ENCODE peak calls at places on chromosomes 1 and 21, in four cellular contexts. One of them, this sample, is unnamed.
A peak's percentile ranks its signal among the peaks of the same experiment; 100 is the strongest.

GRCh38 chr1:232038704-232039103 is 412.1 kb downstream of the DISC1 start:
- DNase-seq in K562: no peak
- DNase-seq in HepG2: no peak
- DNase-seq in WTC11: no peak
- DNase-seq in this sample: no peak

GRCh38 chr1:29655945-29656866 is 419.9 kb downstream of the PTPRU start:
- DNase-seq in HepG2: no peak
- DNase-seq in WTC11: peak; percentile 64
- DNase-seq in K562: peak; percentile 35
- DNase-seq in this sample: peak; percentile 53

GRCh38 chr1:206111528-206111927 is 5.7 kb downstream of the AVPR1B start:
- DNase-seq in WTC11: no peak
- DNase-seq in HepG2: no peak
- DNase-seq in K562: no peak
- DNase-seq in this sample: no peak

GRCh38 chr1:7289694-7290093 is 481.4 kb upstream of the VAMP3 start:
- DNase-seq in WTC11: no peak
- DNase-seq in HepG2: no peak
- DNase-seq in K562: no peak
- DNase-seq in this sample: no peak

GRCh38 chr1:118563969-118564951 is 379.2 kb upstream of the SPAG17 start:
- DNase-seq in WTC11: no peak
- DNase-seq in K562: no peak
- DNase-seq in HepG2: no peak
- DNase-seq in this sample: no peak

GRCh38 chr1:52876843-52877242 is 34.3 kb downstream of the ZYG11A start:
- DNase-seq in WTC11: no peak
- DNase-seq in K562: no peak
- DNase-seq in HepG2: no peak
- DNase-seq in this sample: no peak

GRCh38 chr1:75879985-75880384 is 52.2 kb downstream of the ASB17 start:
- DNase-seq in K562: no peak
- DNase-seq in HepG2: no peak
- DNase-seq in WTC11: no peak
- DNase-seq in this sample: no peak

GRCh38 chr1:41474490-41475271 is 9.8 kb downstream of the EDN2 start:
- DNase-seq in WTC11: no peak
- DNase-seq in HepG2: no peak
- DNase-seq in K562: no peak
- DNase-seq in this sample: peak; percentile 71

GRCh38 chr1:219792337-219793021 is 135.9 kb downstream of the SLC30A10 start:
- DNase-seq in HepG2: no peak
- DNase-seq in WTC11: no peak
- DNase-seq in K562: no peak
- DNase-seq in this sample: peak; percentile 64

GRCh38 chr1:161721738-161722343 is 497 bp downstream of the FCRLB start:
- DNase-seq in WTC11: no peak
- DNase-seq in K562: peak; percentile 67
- DNase-seq in HepG2: no peak
- DNase-seq in this sample: no peak

GRCh38 chr1:245386321-245387002 is 231.7 kb downstream of the KIF26B start:
- DNase-seq in HepG2: no peak
- DNase-seq in K562: no peak
- DNase-seq in WTC11: no peak
- DNase-seq in this sample: no peak

GRCh38 chr21:46089285-46089684 is 8.6 kb upstream of the COL6A2 start:
- DNase-seq in K562: no peak
- DNase-seq in HepG2: no peak
- DNase-seq in WTC11: no peak
- DNase-seq in this sample: no peak

GRCh38 chr1:43729816-43730463 is 22.6 kb downstream of the ST3GAL3 start:
- DNase-seq in HepG2: no peak
- DNase-seq in WTC11: no peak
- DNase-seq in K562: no peak
- DNase-seq in this sample: no peak

GRCh38 chr1:231836227-231836893 is 209.8 kb downstream of the DISC1 start:
- DNase-seq in K562: no peak
- DNase-seq in HepG2: peak; percentile 95
- DNase-seq in WTC11: no peak
- DNase-seq in this sample: no peak

GRCh38 chr21:45768741-45769049 is 125.2 kb downstream of the PCBP3 start:
- DNase-seq in K562: no peak
- DNase-seq in WTC11: no peak
- DNase-seq in HepG2: no peak
- DNase-seq in this sample: peak; percentile 71

GRCh38 chr1:201568859-201569294 is 29.9 kb downstream of the NAV1 start:
- DNase-seq in WTC11: no peak
- DNase-seq in HepG2: no peak
- DNase-seq in K562: no peak
- DNase-seq in this sample: no peak

GRCh38 chr1:170863600-170863999 is 71.7 kb upstream of the MROH9 start:
- DNase-seq in K562: no peak
- DNase-seq in HepG2: no peak
- DNase-seq in WTC11: no peak
- DNase-seq in this sample: no peak

GRCh38 chr21:46006547-46007497 is 25.3 kb downstream of the COL6A1 start:
- DNase-seq in WTC11: peak; percentile 11
- DNase-seq in HepG2: no peak
- DNase-seq in K562: no peak
- DNase-seq in this sample: peak; percentile 22

GRCh38 chr1:31657020-31657804 is 12.5 kb upstream of the PEF1 start:
- DNase-seq in HepG2: no peak
- DNase-seq in WTC11: no peak
- DNase-seq in K562: no peak
- DNase-seq in this sample: no peak

GRCh38 chr1:23166854-23167253 is 1.8 kb downstream of the LUZP1 start:
- DNase-seq in K562: no peak
- DNase-seq in HepG2: no peak
- DNase-seq in WTC11: no peak
- DNase-seq in this sample: no peak

GRCh38 chr1:81780705-81781454 is 19.9 kb upstream of the ADGRL2 start:
- DNase-seq in HepG2: no peak
- DNase-seq in WTC11: no peak
- DNase-seq in K562: no peak
- DNase-seq in this sample: no peak

GRCh38 chr1:198605880-198606458 is 32.9 kb upstream of the PTPRC start:
- DNase-seq in K562: no peak
- DNase-seq in WTC11: no peak
- DNase-seq in HepG2: no peak
- DNase-seq in this sample: no peak

GRCh38 chr1:93756656-93757055 is 75.0 kb upstream of the BCAR3 start:
- DNase-seq in HepG2: no peak
- DNase-seq in WTC11: no peak
- DNase-seq in K562: no peak
- DNase-seq in this sample: no peak

GRCh38 chr1:31666290-31666963 is 21.8 kb upstream of the PEF1 start:
- DNase-seq in K562: no peak
- DNase-seq in WTC11: no peak
- DNase-seq in HepG2: no peak
- DNase-seq in this sample: no peak

GRCh38 chr1:20368866-20369545 is 78.3 kb downstream of the VWA5B1 start:
- DNase-seq in HepG2: no peak
- DNase-seq in K562: no peak
- DNase-seq in WTC11: no peak
- DNase-seq in this sample: no peak

GRCh38 chr1:78440381-78440793 is 50.4 kb upstream of the PTGFR start:
- DNase-seq in K562: no peak
- DNase-seq in HepG2: no peak
- DNase-seq in WTC11: no peak
- DNase-seq in this sample: no peak

GRCh38 chr21:45250272-45250671 is 37.4 kb downstream of the POFUT2 start:
- DNase-seq in WTC11: no peak
- DNase-seq in HepG2: no peak
- DNase-seq in K562: no peak
- DNase-seq in this sample: no peak

DNA sequence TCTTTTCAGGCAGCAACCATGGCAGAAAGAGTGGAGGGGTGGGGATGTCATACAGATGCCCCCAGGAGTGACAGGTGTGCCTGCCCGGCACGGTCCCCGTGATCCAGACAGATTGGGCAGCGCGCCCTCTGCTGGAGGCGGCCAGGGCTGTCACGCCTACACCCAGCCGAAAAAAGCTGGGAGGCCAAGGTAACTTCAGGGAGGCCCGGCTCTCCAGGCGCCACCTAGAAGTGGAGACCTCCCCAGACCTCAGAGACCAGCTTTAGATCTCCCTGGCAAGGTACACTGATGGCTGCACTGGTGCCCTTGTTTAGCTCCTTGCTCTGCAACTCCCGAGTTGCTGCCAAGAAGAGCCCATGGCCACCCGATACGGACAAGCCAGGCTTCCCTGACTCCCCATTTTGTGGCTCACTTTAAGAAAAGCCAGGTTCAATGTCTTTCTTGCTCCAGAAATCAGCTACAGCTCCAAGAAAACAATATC is 6.6 kb downstream of the GOLT1A start:
- DNase-seq in K562: peak; percentile 90
- DNase-seq in HepG2: peak; percentile 19
- DNase-seq in WTC11: peak; percentile 93
- DNase-seq in this sample: peak; percentile 86
- TF ChIP-seq FOXJ3 in K562: no peak
- TF ChIP-seq FOXJ3 in HepG2: no peak
- TF ChIP-seq FOXJ3 in WTC11: no peak
- TF ChIP-seq FOXJ3 in this sample: no peak

GRCh38 chr1:24501371-24502167 is 1.1 kb upstream of the RCAN3 start:
- DNase-seq in HepG2: no peak
- DNase-seq in K562: no peak
- DNase-seq in WTC11: no peak
- DNase-seq in this sample: no peak
- TF ChIP-seq FOXJ3 in HepG2: no peak
- TF ChIP-seq FOXJ3 in K562: no peak
- TF ChIP-seq FOXJ3 in WTC11: no peak
- TF ChIP-seq FOXJ3 in this sample: no peak

GRCh38 chr1:185376840-185377635 is 60.0 kb upstream of the IVNS1ABP start:
- DNase-seq in HepG2: no peak
- DNase-seq in K562: no peak
- DNase-seq in WTC11: no peak
- DNase-seq in this sample: no peak
- TF ChIP-seq FOXJ3 in HepG2: no peak
- TF ChIP-seq FOXJ3 in K562: no peak
- TF ChIP-seq FOXJ3 in WTC11: no peak
- TF ChIP-seq FOXJ3 in this sample: no peak

GRCh38 chr1:214224605-214225354 is 56.2 kb upstream of the SMYD2 start:
- DNase-seq in WTC11: no peak
- DNase-seq in HepG2: no peak
- DNase-seq in K562: no peak
- DNase-seq in this sample: no peak
- TF ChIP-seq FOXJ3 in WTC11: no peak
- TF ChIP-seq FOXJ3 in HepG2: no peak
- TF ChIP-seq FOXJ3 in K562: no peak
- TF ChIP-seq FOXJ3 in this sample: no peak

GRCh38 chr1:168279253-168279652 is 1.4 kb upstream of the TBX19 start:
- DNase-seq in K562: no peak
- DNase-seq in WTC11: no peak
- DNase-seq in HepG2: no peak
- DNase-seq in this sample: no peak

GRCh38 chr1:168271636-168272035 is 9.0 kb upstream of the TBX19 start:
- DNase-seq in K562: no peak
- DNase-seq in HepG2: no peak
- DNase-seq in WTC11: no peak
- DNase-seq in this sample: no peak

GRCh38 chr1:168273575-168273974 is 7.1 kb upstream of the TBX19 start:
- DNase-seq in HepG2: no peak
- DNase-seq in K562: no peak
- DNase-seq in WTC11: no peak
- DNase-seq in this sample: no peak
- TF ChIP-seq FOXJ3 in HepG2: no peak
- TF ChIP-seq FOXJ3 in K562: no peak
- TF ChIP-seq FOXJ3 in WTC11: no peak
- TF ChIP-seq FOXJ3 in this sample: no peak

DNA sequence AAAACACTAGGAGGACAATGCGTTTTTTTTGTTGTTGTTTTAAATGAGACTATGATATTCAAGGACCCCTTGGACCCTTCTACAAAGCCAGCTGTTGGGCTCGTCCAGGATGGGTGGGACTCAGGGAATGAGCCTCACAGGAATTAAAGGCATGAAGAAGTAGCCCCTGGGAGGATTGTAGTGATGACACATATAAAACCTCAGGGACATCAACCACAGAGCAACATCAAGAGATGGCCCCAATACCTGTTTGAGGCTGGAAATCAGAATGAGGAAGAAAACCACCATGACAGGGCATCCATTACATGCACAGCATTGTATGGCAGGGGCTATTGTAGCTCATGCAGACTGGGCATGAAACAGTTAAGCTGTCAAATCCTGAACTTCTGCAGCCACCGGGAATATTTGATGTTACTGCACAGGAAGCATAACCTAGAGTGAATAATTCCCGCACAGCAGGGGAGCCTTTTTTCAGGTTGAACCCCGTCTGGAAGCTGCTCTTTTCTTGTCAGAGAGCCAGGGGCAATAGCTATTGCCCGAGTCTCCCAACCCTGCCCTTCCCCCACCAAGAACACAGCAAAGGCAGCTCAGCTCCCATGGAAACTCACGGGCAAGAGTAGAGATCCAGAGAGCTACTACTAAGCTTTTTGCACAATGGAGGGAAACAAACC is 140.2 kb upstream of the FGGY start:
- DNase-seq in WTC11: peak; percentile 32
- DNase-seq in K562: no peak
- DNase-seq in HepG2: no peak
- DNase-seq in this sample: no peak
- TF ChIP-seq FOXJ3 in WTC11: no peak
- TF ChIP-seq FOXJ3 in K562: no peak
- TF ChIP-seq FOXJ3 in HepG2: no peak
- TF ChIP-seq FOXJ3 in this sample: no peak

GRCh38 chr21:14480601-14481000 is 65.5 kb downstream of the SAMSN1 start:
- DNase-seq in HepG2: no peak
- DNase-seq in K562: no peak
- DNase-seq in WTC11: no peak
- DNase-seq in this sample: no peak
- TF ChIP-seq FOXJ3 in HepG2: no peak
- TF ChIP-seq FOXJ3 in K562: no peak
- TF ChIP-seq FOXJ3 in WTC11: no peak
- TF ChIP-seq FOXJ3 in this sample: no peak

GRCh38 chr1:15701784-15702183 is 17.7 kb downstream of the PLEKHM2 start:
- DNase-seq in HepG2: no peak
- DNase-seq in WTC11: no peak
- DNase-seq in K562: no peak
- DNase-seq in this sample: no peak

GRCh38 chr1:15702722-15703550 is 18.8 kb downstream of the PLEKHM2 start:
- DNase-seq in HepG2: no peak
- DNase-seq in WTC11: peak; percentile 58
- DNase-seq in K562: no peak
- DNase-seq in this sample: no peak

GRCh38 chr1:15705184-15705566 is 21.1 kb downstream of the PLEKHM2 start:
- DNase-seq in WTC11: no peak
- DNase-seq in K562: no peak
- DNase-seq in HepG2: no peak
- DNase-seq in this sample: no peak

GRCh38 chr1:15704526-15705183 is 20.5 kb downstream of the PLEKHM2 start:
- DNase-seq in K562: no peak
- DNase-seq in HepG2: no peak
- DNase-seq in WTC11: no peak
- DNase-seq in this sample: no peak

GRCh38 chr1:15703562-15703961 is 19.4 kb downstream of the PLEKHM2 start:
- DNase-seq in HepG2: no peak
- DNase-seq in K562: no peak
- DNase-seq in WTC11: no peak
- DNase-seq in this sample: no peak
- TF ChIP-seq FOXJ3 in HepG2: no peak
- TF ChIP-seq FOXJ3 in K562: no peak
- TF ChIP-seq FOXJ3 in WTC11: no peak
- TF ChIP-seq FOXJ3 in this sample: no peak